ENCODE peak calls at places on chromosomes 12 and 14, in ten cellular contexts. G, S, K, V, T, R, I, B, J and W are unnamed samples.

GRCh38 chr12:48980389-48980952 is 2.3 kb downstream of the WNT1 start:
- DNase-seq in G (no peak), S (peak), K (no peak), V (peak), T (no peak), R (no peak), I (no peak), B (no peak), J (peak), W (no peak)

GRCh38 chr12:130633771-130634170 is 82.3 kb downstream of the RIMBP2 start:
- DNase-seq in G (peak), S (peak), K (no peak), V (no peak), T (peak), R (peak), I (no peak), B (no peak), J (no peak), W (no peak)

GRCh38 chr14:49545071-49545470 is 41.1 kb downstream of the RPS29 start:
- DNase-seq in G (no peak), S (no peak), K (no peak), V (no peak), T (no peak), R (no peak), I (no peak), B (no peak), J (no peak), W (no peak)

GRCh38 chr12:23197266-23197665 is 572.3 kb downstream of the ETNK1 start:
- DNase-seq in G (no peak), S (no peak), K (no peak), V (no peak), T (no peak), R (peak), I (no peak), B (no peak), J (no peak), W (no peak)

GRCh38 chr12:18811268-18811667 is 73.3 kb downstream of the CAPZA3 start:
- DNase-seq in G (no peak), S (no peak), K (no peak), V (no peak), T (no peak), R (no peak), I (no peak), B (no peak), J (no peak), W (no peak)

GRCh38 chr12:74539261-74539660 is 1.6 kb downstream of the ATXN7L3B start:
- DNase-seq in G (no peak), S (no peak), K (no peak), V (no peak), T (no peak), R (no peak), I (no peak), B (no peak), J (no peak), W (no peak)

GRCh38 chr12:104503191-104503590 is 46.4 kb downstream of the CHST11 start:
- DNase-seq in G (no peak), S (no peak), K (no peak), V (no peak), T (no peak), R (no peak), I (no peak), B (no peak), J (no peak), W (no peak)

GRCh38 chr12:58046281-58046680 is 104.9 kb downstream of the ATP23 start:
- DNase-seq in G (no peak), S (no peak), K (no peak), V (no peak), T (no peak), R (no peak), I (no peak), B (no peak), J (no peak), W (no peak)

GRCh38 chr12:81758421-81759214 is 532 bp downstream of the PPFIA2 start:
- DNase-seq in G (no peak), S (peak), K (peak), V (no peak), T (no peak), R (no peak), I (no peak), B (no peak), J (peak), W (no peak)

GRCh38 chr12:124496584-124496983 is 70.8 kb downstream of the NCOR2 start:
- DNase-seq in G (no peak), S (no peak), K (no peak), V (peak), T (no peak), R (no peak), I (no peak), B (no peak), J (peak), W (no peak)

GRCh38 chr14:70856851-70857498 is 47.7 kb upstream of the MAP3K9 start:
- DNase-seq in G (no peak), S (no peak), K (no peak), V (no peak), T (no peak), R (no peak), I (peak), B (no peak), J (no peak), W (no peak)

GRCh38 chr12:94336201-94336915 is 123.3 kb downstream of the CEP83 start:
- DNase-seq in G (no peak), S (no peak), K (no peak), V (no peak), T (no peak), R (no peak), I (no peak), B (no peak), J (no peak), W (no peak)

GRCh38 chr12:51077930-51078329 is 5.5 kb downstream of the CSRNP2 start:
- DNase-seq in G (no peak), S (no peak), K (no peak), V (no peak), T (no peak), R (no peak), I (peak), B (no peak), J (no peak), W (no peak)

GRCh38 chr12:107405436-107405835 is 280.2 kb upstream of the PWP1 start:
- DNase-seq in G (no peak), S (no peak), K (no peak), V (no peak), T (no peak), R (peak), I (no peak), B (no peak), J (no peak), W (no peak)

GRCh38 chr14:69363055-69363454 is 35.0 kb downstream of the ERH start:
- DNase-seq in G (no peak), S (no peak), K (no peak), V (no peak), T (no peak), R (no peak), I (no peak), B (peak), J (no peak), W (no peak)

GRCh38 chr12:69540606-69541386 is 44.5 kb upstream of the CCT2 start:
- DNase-seq in G (no peak), S (no peak), K (no peak), V (no peak), T (no peak), R (no peak), I (no peak), B (peak), J (no peak), W (no peak)

GRCh38 chr14:95498622-95499353 is 17.7 kb downstream of the SYNE3 start:
- DNase-seq in G (no peak), S (no peak), K (no peak), V (no peak), T (no peak), R (no peak), I (no peak), B (no peak), J (no peak), W (no peak)

GRCh38 chr14:61593330-61593729 is 102.0 kb upstream of the HIF1A start:
- DNase-seq in G (no peak), S (no peak), K (no peak), V (no peak), T (no peak), R (no peak), I (no peak), B (no peak), J (no peak), W (no peak)

GRCh38 chr12:22340143-22340542 is 5.6 kb upstream of the ST8SIA1 start:
- DNase-seq in G (no peak), S (no peak), K (no peak), V (no peak), T (no peak), R (no peak), I (no peak), B (no peak), J (no peak), W (no peak)

GRCh38 chr12:45204757-45205156 is 11.1 kb upstream of the ANO6 start:
- DNase-seq in G (no peak), S (no peak), K (no peak), V (no peak), T (no peak), R (no peak), I (no peak), B (no peak), J (no peak), W (no peak)

GRCh38 chr14:92677087-92677668 is 71.2 kb downstream of the LGMN start:
- DNase-seq in G (no peak), S (no peak), K (no peak), V (no peak), T (peak), R (no peak), I (no peak), B (no peak), J (peak), W (peak)

GRCh38 chr12:15856097-15856982 is 25.8 kb upstream of the STRAP start:
- DNase-seq in G (peak), S (no peak), K (no peak), V (peak), T (no peak), R (peak), I (no peak), B (peak), J (peak), W (no peak)

GRCh38 chr14:37590810-37591139 is 4.3 kb downstream of the FOXA1 start:
- DNase-seq in G (no peak), S (no peak), K (no peak), V (no peak), T (no peak), R (no peak), I (no peak), B (no peak), J (no peak), W (no peak)

GRCh38 chr14:72608391-72609204 is 285.3 kb downstream of the DPF3 start:
- DNase-seq in G (no peak), S (no peak), K (no peak), V (no peak), T (peak), R (no peak), I (peak), B (peak), J (no peak), W (no peak)

GRCh38 chr12:87660987-87661769 is 368.0 kb downstream of the C12orf50 start:
- DNase-seq in G (no peak), S (no peak), K (no peak), V (no peak), T (no peak), R (no peak), I (no peak), B (no peak), J (no peak), W (no peak)

GRCh38 chr14:106530423-106531107 is 1004.2 kb downstream of the TMEM121 start:
- DNase-seq in G (no peak), S (peak), K (no peak), V (no peak), T (no peak), R (no peak), I (no peak), B (no peak), J (peak), W (peak)

GRCh38 chr14:49585803-49586672 is at the start of gene RPS29:
- DNase-seq in G (peak), S (peak), K (peak), V (peak), T (peak), R (peak), I (peak), B (peak), J (peak), W (peak)

GRCh38 chr12:13436696-13437391 is 240.3 kb downstream of the EMP1 start:
- DNase-seq in G (peak), S (no peak), K (no peak), V (no peak), T (no peak), R (no peak), I (no peak), B (no peak), J (no peak), W (no peak)

GRCh38 chr12:10111451-10111850 is 12.7 kb upstream of the CLEC1A start:
- DNase-seq in G (no peak), S (no peak), K (no peak), V (no peak), T (no peak), R (no peak), I (no peak), B (no peak), J (no peak), W (no peak)

GRCh38 chr14:71833476-71833875 is 98.8 kb upstream of the RGS6 start:
- DNase-seq in G (no peak), S (no peak), K (no peak), V (no peak), T (no peak), R (no peak), I (no peak), B (no peak), J (no peak), W (no peak)

GRCh38 chr14:91154851-91155625 is 41.2 kb downstream of the DGLUCY start:
- DNase-seq in G (peak), S (peak), K (peak), V (peak), T (no peak), R (peak), I (no peak), B (no peak), J (no peak), W (no peak)

GRCh38 chr12:15364221-15365170 is 42.2 kb downstream of the PTPRO start:
- DNase-seq in G (no peak), S (no peak), K (no peak), V (no peak), T (no peak), R (peak), I (no peak), B (no peak), J (no peak), W (no peak)

GRCh38 chr14:103772078-103772712 is 56.6 kb downstream of the ZFYVE21 start:
- DNase-seq in G (no peak), S (no peak), K (no peak), V (no peak), T (no peak), R (peak), I (no peak), B (no peak), J (no peak), W (no peak)

GRCh38 chr12:1920971-1921370 is 2.5 kb upstream of the CACNA2D4 start:
- DNase-seq in G (peak), S (no peak), K (no peak), V (peak), T (no peak), R (peak), I (no peak), B (no peak), J (no peak), W (no peak)

GRCh38 chr12:110530511-110530910 is 28.4 kb downstream of the RAD9B start:
- DNase-seq in G (no peak), S (no peak), K (no peak), V (no peak), T (no peak), R (no peak), I (no peak), B (no peak), J (no peak), W (no peak)

GRCh38 chr12:131387281-131388163 is 323.4 kb upstream of the SFSWAP start:
- DNase-seq in G (no peak), S (no peak), K (no peak), V (no peak), T (no peak), R (no peak), I (no peak), B (no peak), J (no peak), W (no peak)

GRCh38 chr12:122886161-122886560 is 9.8 kb downstream of the VPS37B start:
- DNase-seq in G (peak), S (no peak), K (no peak), V (no peak), T (no peak), R (no peak), I (no peak), B (no peak), J (no peak), W (no peak)

GRCh38 chr12:124786065-124786964 is 77.3 kb downstream of the SCARB1 start:
- DNase-seq in G (peak), S (no peak), K (peak), V (no peak), T (no peak), R (peak), I (peak), B (peak), J (no peak), W (no peak)

DNA sequence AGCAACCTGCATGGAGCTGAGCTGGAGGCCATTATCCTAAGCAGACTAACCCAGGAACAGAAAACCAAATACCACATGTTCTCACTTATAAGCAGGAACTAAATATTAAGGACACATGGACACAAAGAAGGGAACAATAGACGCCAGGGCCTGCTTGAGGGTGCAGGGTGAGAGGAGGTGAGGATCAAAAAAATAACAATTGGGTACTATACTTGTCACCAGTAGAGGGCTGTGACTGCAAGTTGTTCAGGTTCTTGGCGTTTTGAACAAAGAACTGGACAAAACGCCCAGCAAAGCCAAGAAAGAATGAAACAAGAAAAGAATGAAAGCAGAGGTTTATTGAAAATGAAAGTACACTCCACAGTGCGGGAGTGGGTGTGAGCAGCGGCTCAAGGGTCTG is 208.5 kb upstream of the NEDD1 start:
- DNase-seq in G (no peak), S (no peak), K (no peak), V (no peak), T (no peak), R (no peak), I (no peak), B (no peak), J (no peak), W (no peak)
- TF ChIP-seq CTCF in G (no peak), S (no peak), K (no peak), V (peak), T (no peak), R (no peak), I (no peak), B (no peak), J (no peak), W (no peak)

GRCh38 chr12:25557830-25558436 is 4.8 kb upstream of the LMNTD1 start:
- DNase-seq in G (no peak), S (no peak), K (no peak), V (no peak), T (no peak), R (peak), I (no peak), B (peak), J (peak), W (no peak)
- TF ChIP-seq CTCF in G (peak), S (no peak), K (no peak), V (peak), T (no peak), R (peak), I (no peak), B (peak), J (peak), W (no peak)

GRCh38 chr14:101186544-101186943 is 283.0 kb upstream of the RTL1 start:
- DNase-seq in G (peak), S (no peak), K (peak), V (no peak), T (no peak), R (no peak), I (no peak), B (no peak), J (no peak), W (no peak)
- TF ChIP-seq CTCF in G (no peak), S (no peak), K (no peak), V (no peak), T (no peak), R (no peak), I (no peak), B (no peak), J (no peak), W (no peak)

DNA sequence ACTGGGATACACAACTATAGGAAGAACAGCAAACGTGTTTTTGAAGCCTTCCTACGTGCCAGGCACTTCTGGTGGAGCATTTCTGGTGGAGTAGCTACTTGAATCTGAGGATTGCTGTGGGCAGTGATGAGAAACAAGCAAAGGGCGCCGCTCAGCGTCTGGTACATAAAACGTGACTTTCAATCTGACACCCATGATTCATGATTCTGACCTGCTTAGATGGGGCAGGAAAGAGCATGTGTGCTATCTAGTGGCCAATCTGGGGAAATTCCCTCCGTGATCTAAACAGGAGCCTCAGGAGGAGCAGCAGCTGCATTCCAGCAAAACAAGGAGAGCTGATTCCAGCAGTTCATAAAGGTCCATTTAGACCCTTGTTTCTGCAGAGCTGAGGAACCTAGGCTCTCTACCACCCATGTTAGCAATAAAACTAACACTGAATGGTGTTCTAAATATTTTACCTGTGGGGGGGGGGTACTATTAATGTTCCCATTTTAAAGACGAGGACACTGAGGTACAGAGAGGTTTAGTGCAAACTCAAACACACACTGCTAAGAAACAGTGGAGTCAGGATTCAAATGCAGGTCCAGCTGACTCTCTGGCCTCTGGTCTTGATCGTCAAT is 37.8 kb downstream of the PAH start:
- DNase-seq in G (no peak), S (no peak), K (peak), V (peak), T (no peak), R (peak), I (no peak), B (peak), J (peak), W (no peak)
- TF ChIP-seq CTCF in G (no peak), S (no peak), K (no peak), V (peak), T (no peak), R (peak), I (no peak), B (peak), J (peak), W (no peak)